ENCODE peak calls at places on chromosomes 5 and 9, in five cellular contexts. Y is dorsolateral prefrontal cortex, S is heart right ventricle, O is HEK293T, E is Karpas-422. Q is an unnamed sample.
A peak's percentile ranks its signal among the peaks of the same experiment; 100 is the strongest.

GRCh38 chr5:96590796-96591195 is 71.4 kb upstream of the CAST start:
- DNase-seq in Y (no peak), S (no peak), O (no peak), E (no peak), Q (no peak)

GRCh38 chr5:74122979-74123575 is 497.1 kb downstream of the ARHGEF28 start:
- DNase-seq in Y (no peak), S (no peak), O (no peak), E (no peak), Q (no peak)

GRCh38 chr5:170339780-170340167 is 42.2 kb upstream of the LCP2 start:
- DNase-seq in Y (no peak), S (no peak), O (no peak), E (no peak), Q (no peak)

GRCh38 chr9:20384642-20385041 is 237.7 kb downstream of the MLLT3 start:
- DNase-seq in Y (no peak), S (no peak), O (no peak), E (no peak), Q (no peak)

GRCh38 chr5:135460246-135461033 is 8.3 kb upstream of the TIFAB start:
- DNase-seq in Y (no peak), S (no peak), O (no peak), E (no peak), Q (no peak)

GRCh38 chr9:78769684-78770083 is 472.8 kb downstream of the PSAT1 start:
- DNase-seq in Y (no peak), S (no peak), O (no peak), E (no peak), Q (no peak)

GRCh38 chr5:133924221-133924920 is 44.1 kb downstream of the C5orf15 start:
- DNase-seq in Y (no peak), S (no peak), O (no peak), E (no peak), Q (peak; percentile 49)

GRCh38 chr5:132271251-132272246 is 14.1 kb downstream of the PDLIM4 start:
- DNase-seq in Y (no peak), S (no peak), O (no peak), E (no peak), Q (no peak)

GRCh38 chr9:137703842-137704508 is 85.2 kb downstream of the EHMT1 start:
- DNase-seq in Y (no peak), S (no peak), O (no peak), E (no peak), Q (no peak)

GRCh38 chr5:68027519-68027918 is 188.0 kb upstream of the PIK3R1 start:
- DNase-seq in Y (no peak), S (no peak), O (no peak), E (no peak), Q (no peak)

GRCh38 chr5:154815684-154816247 is 34.6 kb downstream of the FAXDC2 start:
- DNase-seq in Y (no peak), S (no peak), O (no peak), E (no peak), Q (no peak)

GRCh38 chr5:40082313-40082712 is 597.4 kb upstream of the PTGER4 start:
- DNase-seq in Y (no peak), S (no peak), O (no peak), E (no peak), Q (no peak)

GRCh38 chr9:3863686-3864085 is 337.9 kb upstream of the RFX3 start:
- DNase-seq in Y (no peak), S (no peak), O (no peak), E (no peak), Q (no peak)

GRCh38 chr5:120137582-120137981 is 326.5 kb upstream of the PRR16 start:
- DNase-seq in Y (no peak), S (no peak), O (no peak), E (no peak), Q (no peak)

GRCh38 chr9:83451308-83451707 is 86.9 kb downstream of the FRMD3 start:
- DNase-seq in Y (no peak), S (no peak), O (no peak), E (no peak), Q (no peak)

GRCh38 chr5:62138607-62139006 is 167.4 kb upstream of the KIF2A start:
- DNase-seq in Y (no peak), S (no peak), O (peak; percentile 10), E (no peak), Q (no peak)

GRCh38 chr5:68548959-68549676 is 333.6 kb downstream of the PIK3R1 start:
- DNase-seq in Y (no peak), S (no peak), O (no peak), E (no peak), Q (no peak)

GRCh38 chr5:55226027-55226933 is 835 bp downstream of the MCIDAS start:
- DNase-seq in Y (peak; percentile 32), S (no peak), O (peak; percentile 89), E (peak; percentile 95), Q (no peak)